ENCODE peak calls at places on chromosomes 16 and 17, in eight cellular contexts. P is left ventricle myocardium inferior; U is body of pancreas; C is transverse colon; Z is CD8-positive, alpha-beta T cell; W is GM23248; E is mesendoderm; D is upper lobe of right lung. Y is an unnamed sample.

GRCh38 chr16:25014500-25015147 is 545 bp downstream of the ARHGAP17 start:
- DNase-seq in Z (peak; percentile 19), P (peak; percentile 56), E (peak; percentile 75), D (peak; percentile 76), U (peak; percentile 53), W (peak; percentile 75), C (peak; percentile 47), Y (peak; percentile 82)

GRCh38 chr16:3235856-3236669 is 1.1 kb upstream of the ZNF200 start:
- DNase-seq in W (peak; percentile 49), P (peak; percentile 25), D (peak; percentile 84), E (peak; percentile 42), U (peak; percentile 31), Z (peak; percentile 49), C (peak; percentile 48), Y (peak; percentile 55)

GRCh38 chr16:69233124-69233523 is 46.2 kb downstream of the SNTB2 start:
- DNase-seq in Z (no peak), C (no peak), D (no peak), E (no peak), P (no peak), U (no peak), W (no peak), Y (no peak)

GRCh38 chr17:21280081-21280518 is 4.4 kb upstream of the MAP2K3 start:
- DNase-seq in C (peak; percentile 92), U (peak; percentile 89), E (peak; percentile 80), W (peak; percentile 89), D (peak; percentile 95), P (peak; percentile 84), Z (peak; percentile 94), Y (peak; percentile 95)

GRCh38 chr16:69123894-69124293 is 8.5 kb downstream of the CHTF8 start:
- DNase-seq in D (peak; percentile 27), E (peak; percentile 79), Z (peak; percentile 69), C (peak; percentile 60), W (peak; percentile 81), P (no peak), U (peak; percentile 76), Y (peak; percentile 68)

GRCh38 chr17:49972486-49973270 is 3.7 kb downstream of the DLX4 start:
- DNase-seq in U (no peak), W (peak; percentile 39), E (peak; percentile 65), Z (no peak), C (no peak), P (no peak), D (no peak), Y (peak; percentile 83)

GRCh38 chr16:56800355-56800754 is 64.7 kb upstream of the SLC12A3 start:
- DNase-seq in D (no peak), Z (no peak), E (no peak), W (peak; percentile 39), P (no peak), C (no peak), U (no peak), Y (no peak)

GRCh38 chr17:79944251-79944812 is 91.3 kb downstream of the TBC1D16 start:
- DNase-seq in Z (no peak), E (no peak), U (no peak), W (no peak), C (no peak), P (peak; percentile 12), D (peak; percentile 59), Y (peak; percentile 56)

GRCh38 chr16:10519297-10519696 is 61.1 kb downstream of the EMP2 start:
- DNase-seq in P (no peak), Z (no peak), W (no peak), D (no peak), E (no peak), U (no peak), C (no peak), Y (no peak)

GRCh38 chr16:70805380-70805779 is 4.4 kb upstream of the VAC14 start:
- DNase-seq in C (no peak), W (no peak), P (no peak), U (no peak), D (no peak), E (no peak), Z (no peak), Y (no peak)

GRCh38 chr17:36949461-36949927 is 740 bp downstream of the AATF start:
- DNase-seq in Z (no peak), E (no peak), U (no peak), W (no peak), C (no peak), D (no peak), P (no peak), Y (peak; percentile 28)

GRCh38 chr17:65783845-65784334 is 222.4 kb upstream of the AXIN2 start:
- DNase-seq in D (no peak), P (no peak), E (no peak), C (peak; percentile 32), Z (no peak), W (peak; percentile 87), U (no peak), Y (no peak)

GRCh38 chr17:44438634-44439033 is 49.2 kb upstream of the ITGA2B start:
- DNase-seq in C (peak; percentile 18), P (no peak), U (peak; percentile 26), D (no peak), E (peak; percentile 77), W (no peak), Z (no peak), Y (no peak)

GRCh38 chr16:54847207-54847606 is 83.5 kb upstream of the IRX5 start:
- DNase-seq in D (no peak), P (no peak), C (no peak), Z (no peak), U (no peak), W (peak; percentile 0), E (no peak), Y (no peak)

GRCh38 chr16:52725043-52725442 is 178.1 kb upstream of the TOX3 start:
- DNase-seq in E (no peak), W (no peak), U (no peak), C (no peak), P (no peak), D (no peak), Z (no peak), Y (no peak)

GRCh38 chr16:69566437-69567030 is 768 bp downstream of the NFAT5 start:
- DNase-seq in D (peak; percentile 77), Z (peak; percentile 15), C (peak; percentile 60), U (peak; percentile 57), E (no peak), W (peak; percentile 88), P (peak; percentile 64), Y (peak; percentile 83)

GRCh38 chr16:50273382-50273690 is 7.0 kb downstream of the ADCY7 start:
- DNase-seq in W (no peak), E (no peak), P (no peak), D (no peak), Z (no peak), U (no peak), C (no peak), Y (no peak)

GRCh38 chr16:82636958-82637357 is 10.2 kb downstream of the CDH13 start:
- DNase-seq in Z (no peak), P (no peak), C (no peak), W (no peak), D (no peak), U (no peak), E (no peak), Y (no peak)
- H3K36me3 ChIP-seq in Z (no peaks in the 10 kb centered on the region), P (no peaks in the 10 kb centered on the region), C (no peaks in the 10 kb centered on the region), W (no peaks in the 10 kb centered on the region), D (no peaks in the 10 kb centered on the region), U (no peaks in the 10 kb centered on the region), E (no peaks in the 10 kb centered on the region), Y (no peaks in the 10 kb centered on the region)

GRCh38 chr16:85433477-85433876 is 179.6 kb upstream of the GSE1 start:
- DNase-seq in C (no peak), Z (no peak), W (no peak), P (no peak), U (no peak), E (no peak), D (no peak), Y (no peak)

GRCh38 chr16:85436636-85437160 is 176.4 kb upstream of the GSE1 start:
- DNase-seq in E (peak; percentile 74), D (no peak), Z (no peak), C (peak; percentile 81), P (no peak), W (peak; percentile 44), U (peak; percentile 83), Y (peak; percentile 97)

GRCh38 chr16:85437161-85438052 is 175.7 kb upstream of the GSE1 start:
- DNase-seq in W (peak; percentile 40), Z (no peak), P (no peak), E (peak; percentile 61), U (peak; percentile 91), C (peak; percentile 89), D (no peak), Y (no peak)

GRCh38 chr16:85435298-85435697 is 177.8 kb upstream of the GSE1 start:
- DNase-seq in P (no peak), C (no peak), Z (no peak), E (no peak), U (no peak), W (no peak), D (no peak), Y (peak; percentile 88)

GRCh38 chr16:85436207-85436606 is 176.9 kb upstream of the GSE1 start:
- DNase-seq in W (peak; percentile 50), P (no peak), E (peak; percentile 28), D (no peak), Z (no peak), C (no peak), U (no peak), Y (peak; percentile 81)
- H3K4me3 ChIP-seq in W (no peak overlapping the region), P (peak overlapping the region; percentile 26), E (no peak overlapping the region), D (no peak overlapping the region), Z (no peak overlapping the region), C (no peak overlapping the region), U (no peak overlapping the region), Y (no peak overlapping the region)

DNA sequence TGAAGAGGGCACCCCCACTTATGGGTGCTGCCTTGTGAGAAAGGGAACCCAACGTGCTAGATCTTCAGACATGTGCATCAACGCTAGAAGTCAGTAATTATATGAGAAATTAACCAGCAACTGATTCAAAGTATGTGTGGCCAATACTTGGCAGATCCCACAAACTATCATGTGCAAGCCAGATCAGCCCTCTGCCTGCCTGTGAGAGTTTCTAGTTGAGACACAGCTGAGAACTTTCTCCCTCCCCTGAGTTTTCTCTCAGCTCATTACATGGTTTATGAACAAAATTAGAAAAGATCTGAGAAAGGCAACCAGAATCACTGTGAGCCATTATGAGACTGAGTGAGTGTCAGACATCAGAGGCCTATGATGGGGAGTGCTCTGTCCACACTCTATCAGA is 51.7 kb downstream of the GTF3C1 start:
- DNase-seq in D (no peak), U (no peak), Z (no peak), E (no peak), C (no peak), P (no peak), W (peak; percentile 11), Y (no peak)
- H3K36me3 ChIP-seq in D (peaks cover 97% of the 10 kb centered on the region), U (peaks cover 8% of the 10 kb centered on the region), Z (peaks cover 48% of the 10 kb centered on the region), E (peaks cover 14% of the 10 kb centered on the region), C (no peaks in the 10 kb centered on the region), P (peaks cover 100% of the 10 kb centered on the region), W (peaks cover 41% of the 10 kb centered on the region), Y (peaks cover 54% of the 10 kb centered on the region)

GRCh38 chr16:87580855-87581261 is 21.4 kb upstream of the JPH3 start:
- DNase-seq in W (peak; percentile 91), Z (no peak), E (peak; percentile 46), P (no peak), D (no peak), C (no peak), U (no peak), Y (no peak)

GRCh38 chr16:87582966-87583325 is 19.4 kb upstream of the JPH3 start:
- DNase-seq in U (no peak), D (no peak), W (no peak), C (no peak), P (no peak), E (no peak), Z (no peak), Y (no peak)

GRCh38 chr16:87583453-87584131 is 18.7 kb upstream of the JPH3 start:
- DNase-seq in Z (no peak), D (no peak), U (no peak), E (no peak), P (no peak), C (no peak), W (peak; percentile 80), Y (peak; percentile 82)

GRCh38 chr16:87581867-87582220 is 20.5 kb upstream of the JPH3 start:
- DNase-seq in P (peak; percentile 68), E (no peak), W (peak; percentile 99), Z (no peak), C (peak; percentile 60), D (no peak), U (peak; percentile 67), Y (no peak)

GRCh38 chr16:87582221-87582965 is 19.9 kb upstream of the JPH3 start:
- DNase-seq in C (peak; percentile 21), E (no peak), W (peak; percentile 96), U (peak; percentile 34), P (peak; percentile 69), Z (no peak), D (peak; percentile 64), Y (peak; percentile 83)
- H3K4me3 ChIP-seq in C (no peak overlapping the region), E (no peak overlapping the region), W (peak overlapping the region; percentile 47), U (no peak overlapping the region), P (peak overlapping the region; percentile 48), Z (no peak overlapping the region), D (no peak overlapping the region), Y (no peak overlapping the region)